ENCODE peak calls at places on chromosome X, in five cellular contexts. N, Q, L, Z and K are unnamed samples.

GRCh38 chrX:129748265-129748664 is 9.5 kb downstream of the XPNPEP2 start:
- DNase-seq in L (peak; percentile 15), Q (no peak), N (no peak), Z (no peak), K (no peak)

GRCh38 chrX:22060952-22061351 is 28.8 kb downstream of the PHEX start:
- DNase-seq in Z (no peak), Q (no peak), L (no peak), N (no peak), K (no peak)

GRCh38 chrX:120419465-120419864 is 49.6 kb downstream of the LAMP2 start:
- DNase-seq in Z (peak; percentile 41), L (no peak), Q (no peak), N (no peak), K (peak; percentile 19)

GRCh38 chrX:110226931-110227330 is 91.0 kb downstream of the AMMECR1 start:
- DNase-seq in L (no peak), N (peak; percentile 23), Z (no peak), Q (no peak), K (no peak)

GRCh38 chrX:19990225-19990518 is 689 bp downstream of the BCLAF3 start:
- DNase-seq in Q (peak; percentile 0), L (no peak), N (peak; percentile 0), Z (no peak), K (no peak)

GRCh38 chrX:68842351-68842750 is 13.5 kb downstream of the EFNB1 start:
- DNase-seq in N (no peak), Z (no peak), L (no peak), Q (no peak), K (no peak)

GRCh38 chrX:7133036-7133412 is 14.5 kb upstream of the STS start:
- DNase-seq in Q (no peak), Z (no peak), L (no peak), N (no peak), K (no peak)

GRCh38 chrX:11952176-11952720 is 186.0 kb upstream of the FRMPD4 start:
- DNase-seq in Z (no peak), N (no peak), L (no peak), Q (no peak), K (no peak)

GRCh38 chrX:80335062-80335830 is 85.0 kb upstream of the TENT5D start:
- DNase-seq in N (no peak), L (peak; percentile 81), Z (no peak), Q (peak; percentile 66), K (no peak)

GRCh38 chrX:30971761-30972603 is 82.9 kb upstream of the TAB3 start:
- DNase-seq in Z (peak; percentile 61), L (no peak), N (peak; percentile 20), Q (peak; percentile 48), K (no peak)

GRCh38 chrX:152020895-152021294 is 46.4 kb upstream of the GABRE start:
- DNase-seq in L (no peak), N (no peak), Z (no peak), Q (no peak), K (no peak)

GRCh38 chrX:80334583-80334982 is 85.7 kb upstream of the TENT5D start:
- DNase-seq in Q (no peak), N (no peak), L (no peak), Z (no peak), K (no peak)

GRCh38 chrX:41909068-41909467 is 14.3 kb downstream of the CASK start:
- DNase-seq in L (no peak), Q (no peak), N (no peak), Z (peak; percentile 74), K (peak; percentile 6)

GRCh38 chrX:108312938-108313337 is 125.3 kb downstream of the COL4A6 start:
- DNase-seq in L (no peak), Q (peak; percentile 4), N (peak; percentile 82), Z (no peak), K (no peak)

GRCh38 chrX:137031517-137032377 is 2.0 kb downstream of the GPR101 start:
- DNase-seq in Q (peak; percentile 28), Z (peak; percentile 78), L (no peak), N (peak; percentile 7), K (peak; percentile 11)

GRCh38 chrX:150587585-150588503 is 19.4 kb downstream of the MTM1 start:
- DNase-seq in L (no peak), Q (peak; percentile 10), Z (no peak), N (no peak), K (peak; percentile 35)

GRCh38 chrX:10828640-10829039 is 208.3 kb upstream of the MID1 start:
- DNase-seq in L (no peak), Z (no peak), Q (no peak), N (no peak), K (no peak)

GRCh38 chrX:119758682-119759332 is 419 bp downstream of the SOWAHD start:
- DNase-seq in L (peak; percentile 82), Z (peak; percentile 42), N (no peak), Q (no peak), K (peak; percentile 34)

GRCh38 chrX:43239356-43239755 is 416.7 kb upstream of the MAOA start:
- DNase-seq in Q (no peak), Z (no peak), L (no peak), N (no peak), K (no peak)

GRCh38 chrX:150854856-150855255 is 43.6 kb downstream of the CD99L2 start:
- DNase-seq in Z (no peak), N (no peak), L (no peak), Q (no peak), K (no peak)